ENCODE peak calls at places on chromosomes 4 and X, in seven cellular contexts. B, K, U, F, G, I and T are unnamed samples.

GRCh38 chrX:84924624-84925023 is 79.1 kb upstream of the APOOL start:
- DNase-seq in B (no peak), K (no peak), U (no peak), F (no peak), G (no peak), I (no peak), T (no peak)

GRCh38 chr4:147825451-147826287 is 93.8 kb downstream of the ARHGAP10 start:
- DNase-seq in B (peak), K (no peak), U (no peak), F (no peak), G (no peak), I (peak), T (no peak)

GRCh38 chrX:43317378-43317777 is 338.7 kb upstream of the MAOA start:
- DNase-seq in B (no peak), K (no peak), U (no peak), F (no peak), G (no peak), I (no peak), T (no peak)

GRCh38 chr4:13384055-13384454 is 100.1 kb downstream of the RAB28 start:
- DNase-seq in B (no peak), K (no peak), U (no peak), F (no peak), G (no peak), I (no peak), T (no peak)

GRCh38 chr4:113057891-113058290 is 8.4 kb downstream of the ANK2 start:
- DNase-seq in B (peak), K (no peak), U (no peak), F (no peak), G (peak), I (no peak), T (no peak)

GRCh38 chr4:163161536-163162205 is 5.0 kb downstream of the NAF1 start:
- DNase-seq in B (no peak), K (peak), U (no peak), F (no peak), G (peak), I (peak), T (no peak)

GRCh38 chrX:100883654-100884053 is 9.5 kb upstream of the NOX1 start:
- DNase-seq in B (no peak), K (no peak), U (no peak), F (no peak), G (no peak), I (no peak), T (no peak)

GRCh38 chrX:2272337-2272736 is 228.4 kb downstream of the DHRSX start:
- DNase-seq in B (no peak), K (no peak), U (no peak), F (no peak), G (no peak), I (no peak), T (no peak)

GRCh38 chr4:72875545-72875944 is 194.0 kb downstream of the COX18 start:
- DNase-seq in B (no peak), K (no peak), U (no peak), F (no peak), G (no peak), I (no peak), T (no peak)

GRCh38 chr4:168811793-168812651 is 198.0 kb downstream of the CBR4 start:
- DNase-seq in B (no peak), K (no peak), U (no peak), F (no peak), G (peak), I (peak), T (no peak)

GRCh38 chr4:102493794-102494193 is 7.4 kb upstream of the NFKB1 start:
- DNase-seq in B (peak), K (no peak), U (no peak), F (no peak), G (no peak), I (no peak), T (no peak)

GRCh38 chr4:169412046-169412445 is 141.3 kb upstream of the SH3RF1 start:
- DNase-seq in B (no peak), K (no peak), U (no peak), F (no peak), G (no peak), I (no peak), T (no peak)

GRCh38 chr4:61277785-61278184 is 77.7 kb downstream of the ADGRL3 start:
- DNase-seq in B (peak), K (no peak), U (no peak), F (no peak), G (peak), I (no peak), T (no peak)